ENCODE peak calls at places on chromosomes 7 and 10, in eight cellular contexts. Q is colonic mucosa; W is NCI-H2029; F is left ventricle myocardium inferior; M is stimulated activated naive CD8-positive, alpha-beta T cell treated with anti-CD3 and anti-CD28 coated beads, Interleukin-15, amount 100 ng/mL, for 72 hours; R is GM04503; E is iPS-NIHi11; G is amniotic stem cell. N is an unnamed sample.

GRCh38 chr10:130136214-130137076 is at the start of gene GLRX3:
- DNase-seq in Q (peak; percentile 87), W (peak; percentile 75), F (peak; percentile 92), M (peak; percentile 87), R (peak; percentile 32), E (peak; percentile 98), G (peak; percentile 61), N (peak; percentile 67)

GRCh38 chr7:155009570-155010157 is 6.7 kb upstream of the PAXIP1 start:
- DNase-seq in Q (no peak), W (no peak), F (no peak), M (no peak), R (no peak), E (peak; percentile 19), G (no peak), N (no peak)

GRCh38 chr7:103447073-103447960 is 1.3 kb upstream of the SLC26A5 start:
- DNase-seq in Q (peak; percentile 60), W (peak; percentile 67), F (no peak), M (peak; percentile 48), R (no peak), E (peak; percentile 85), G (no peak), N (peak; percentile 47)

GRCh38 chr10:60937022-60937421 is 7.0 kb downstream of the RHOBTB1 start:
- DNase-seq in Q (peak; percentile 31), W (no peak), F (no peak), M (no peak), R (no peak), E (no peak), G (no peak), N (no peak)

GRCh38 chr7:7175075-7175695 is 7.2 kb upstream of the C1GALT1 start:
- DNase-seq in Q (no peak), W (no peak), F (no peak), M (no peak), R (no peak), E (no peak), G (no peak), N (no peak)

GRCh38 chr7:157851501-157852067 is 514.8 kb downstream of the DNAJB6 start:
- DNase-seq in Q (peak; percentile 64), W (peak; percentile 64), F (peak; percentile 67), M (peak; percentile 84), R (no peak), E (no peak), G (no peak), N (no peak)

GRCh38 chr10:62063795-62064472 is 162.4 kb downstream of the ARID5B start:
- DNase-seq in Q (no peak), W (no peak), F (no peak), M (no peak), R (no peak), E (no peak), G (no peak), N (no peak)

GRCh38 chr7:140024585-140024984 is 38.2 kb downstream of the PARP12 start:
- DNase-seq in Q (no peak), W (no peak), F (no peak), M (no peak), R (no peak), E (no peak), G (no peak), N (no peak)

GRCh38 chr10:9024210-9024609 is 969.7 kb downstream of the GATA3 start:
- DNase-seq in Q (no peak), W (no peak), F (no peak), M (no peak), R (no peak), E (no peak), G (no peak), N (no peak)

GRCh38 chr10:71213761-71214440 is 1.5 kb downstream of the UNC5B start:
- DNase-seq in Q (peak; percentile 41), W (no peak), F (no peak), M (no peak), R (peak; percentile 76), E (peak; percentile 64), G (no peak), N (no peak)

GRCh38 chr10:116555882-116556281 is 10.2 kb downstream of the PNLIP start:
- DNase-seq in Q (no peak), W (no peak), F (no peak), M (no peak), R (no peak), E (no peak), G (no peak), N (no peak)

GRCh38 chr10:86400705-86401587 is 34.4 kb upstream of the GRID1 start:
- DNase-seq in Q (peak; percentile 52), W (no peak), F (peak; percentile 40), M (peak; percentile 84), R (no peak), E (peak; percentile 58), G (no peak), N (peak; percentile 40)

GRCh38 chr7:53504914-53505313 is 469.5 kb downstream of the POM121L12 start:
- DNase-seq in Q (no peak), W (no peak), F (no peak), M (no peak), R (no peak), E (no peak), G (no peak), N (no peak)

GRCh38 chr10:76491216-76491615 is 1059.8 kb downstream of the LRMDA start:
- DNase-seq in Q (no peak), W (no peak), F (no peak), M (no peak), R (no peak), E (no peak), G (no peak), N (no peak)

GRCh38 chr10:6564367-6564766 is 15.7 kb downstream of the PRKCQ start:
- DNase-seq in Q (no peak), W (no peak), F (no peak), M (no peak), R (no peak), E (no peak), G (no peak), N (no peak)

GRCh38 chr7:131905574-131905973 is 349.1 kb upstream of the PODXL start:
- DNase-seq in Q (no peak), W (no peak), F (no peak), M (no peak), R (no peak), E (no peak), G (no peak), N (no peak)

GRCh38 chr7:129367349-129367699 is 66.9 kb upstream of the STRIP2 start:
- DNase-seq in Q (no peak), W (no peak), F (no peak), M (no peak), R (no peak), E (no peak), G (no peak), N (no peak)

GRCh38 chr10:12484945-12485805 is 135.8 kb downstream of the CAMK1D start:
- DNase-seq in Q (peak; percentile 47), W (no peak), F (peak; percentile 32), M (peak; percentile 43), R (no peak), E (peak; percentile 43), G (no peak), N (no peak)

GRCh38 chr7:81064446-81064845 is 145.6 kb upstream of the SEMA3C start:
- DNase-seq in Q (peak; percentile 23), W (no peak), F (no peak), M (no peak), R (no peak), E (no peak), G (no peak), N (no peak)

GRCh38 chr10:100810835-100811116 is 65.4 kb downstream of the PAX2 start:
- DNase-seq in Q (no peak), W (no peak), F (no peak), M (no peak), R (no peak), E (no peak), G (no peak), N (no peak)

GRCh38 chr7:17434191-17434590 is 135.7 kb downstream of the AHR start:
- DNase-seq in Q (no peak), W (no peak), F (no peak), M (no peak), R (no peak), E (no peak), G (no peak), N (no peak)

GRCh38 chr10:6478722-6479121 is 101.4 kb downstream of the PRKCQ start:
- DNase-seq in Q (no peak), W (no peak), F (no peak), M (no peak), R (no peak), E (peak; percentile 57), G (no peak), N (no peak)

GRCh38 chr7:12244694-12245093 is 33.6 kb downstream of the TMEM106B start:
- DNase-seq in Q (no peak), W (no peak), F (no peak), M (no peak), R (no peak), E (no peak), G (no peak), N (no peak)

GRCh38 chr10:114300036-114300645 is 61.1 kb downstream of the VWA2 start:
- DNase-seq in Q (no peak), W (no peak), F (no peak), M (no peak), R (no peak), E (no peak), G (no peak), N (no peak)

GRCh38 chr7:15280078-15280734 is 281.6 kb downstream of the AGMO start:
- DNase-seq in Q (no peak), W (no peak), F (no peak), M (no peak), R (no peak), E (no peak), G (no peak), N (no peak)

GRCh38 chr7:113873554-113874151 is 45.2 kb downstream of the PPP1R3A start:
- DNase-seq in Q (no peak), W (no peak), F (no peak), M (no peak), R (no peak), E (no peak), G (no peak), N (no peak)

GRCh38 chr10:124601016-124601415 is 139.4 kb downstream of the LHPP start:
- DNase-seq in Q (no peak), W (no peak), F (no peak), M (no peak), R (no peak), E (no peak), G (no peak), N (no peak)

GRCh38 chr10:32412499-32412853 is 33.5 kb upstream of the CCDC7 start:
- DNase-seq in Q (no peak), W (no peak), F (no peak), M (no peak), R (no peak), E (no peak), G (no peak), N (no peak)

GRCh38 chr7:14381306-14381705 is 391.8 kb upstream of the ETV1 start:
- DNase-seq in Q (no peak), W (no peak), F (no peak), M (no peak), R (peak; percentile 16), E (no peak), G (no peak), N (no peak)

GRCh38 chr10:109861051-109861450 is 62.3 kb downstream of the XPNPEP1 start:
- DNase-seq in Q (no peak), W (no peak), F (no peak), M (no peak), R (no peak), E (no peak), G (no peak), N (no peak)

GRCh38 chr10:84138478-84139125 is 707 bp upstream of the GHITM start:
- DNase-seq in Q (peak; percentile 65), W (peak; percentile 39), F (peak; percentile 19), M (peak; percentile 59), R (peak; percentile 3), E (no peak), G (no peak), N (peak; percentile 18)